ENCODE peak calls at places on chromosomes 1 and 21, in nine cellular contexts. Y is HFFc6, H is posterior cingulate gyrus, B is NCI-H1105 treated with DMSO at 0.1 percent for 48 hours, D is NCI-H2029 treated with DMSO at 0.1 percent for 48 hours, L is iris pigment epithelial cell, Z is GM19239, X is NB4, E is AG09319. Q is an unnamed sample.

GRCh38 chr1:16924216-16924918 is 2.6 kb downstream of the CROCC start:
- DNase-seq in Y (no peak), B (no peak), L (no peak), D (no peak), H (no peak), X (no peak), E (no peak), Z (no peak), Q (no peak)

GRCh38 chr1:43185021-43185420 is 12.9 kb downstream of the CFAP57 start:
- DNase-seq in H (no peak), Z (no peak), X (no peak), B (no peak), E (no peak), L (no peak), D (no peak), Y (no peak), Q (no peak)

GRCh38 chr1:183652547-183653467 is at the start of gene APOBEC4:
- DNase-seq in D (no peak), Y (no peak), L (no peak), B (peak; percentile 12), Z (no peak), X (no peak), E (no peak), H (no peak), Q (no peak)

GRCh38 chr21:41168391-41169257 is 664 bp downstream of the BACE2 start:
- DNase-seq in B (peak; percentile 64), Z (no peak), X (no peak), L (peak; percentile 50), D (peak; percentile 33), E (no peak), Y (peak; percentile 10), H (peak; percentile 39), Q (peak; percentile 48)

GRCh38 chr21:43340491-43341348 is 86.2 kb downstream of the SIK1 start:
- DNase-seq in E (no peak), H (no peak), Y (peak; percentile 78), Z (no peak), D (no peak), L (peak; percentile 90), X (no peak), B (no peak), Q (no peak)

GRCh38 chr1:64488862-64489261 is 18.9 kb downstream of the CACHD1 start:
- DNase-seq in Y (no peak), Z (no peak), L (no peak), B (no peak), H (no peak), D (no peak), X (no peak), E (no peak), Q (no peak)

GRCh38 chr1:32334864-32335618 is 992 bp downstream of the MARCKSL1 start:
- DNase-seq in E (no peak), B (peak; percentile 24), D (no peak), Z (no peak), Y (no peak), H (no peak), X (peak; percentile 73), L (peak; percentile 45), Q (no peak)

GRCh38 chr1:113783254-113784103 is 24.2 kb upstream of the PHTF1 start:
- DNase-seq in E (no peak), Y (no peak), B (no peak), L (peak; percentile 51), H (no peak), X (peak; percentile 87), D (no peak), Z (peak; percentile 14), Q (no peak)

GRCh38 chr1:172545349-172546004 is 12.5 kb downstream of the SUCO start:
- DNase-seq in Y (no peak), D (no peak), E (no peak), B (no peak), X (no peak), L (no peak), Z (no peak), H (no peak), Q (no peak)

GRCh38 chr1:223331929-223332328 is 32.0 kb downstream of the SUSD4 start:
- DNase-seq in H (no peak), L (peak; percentile 20), Y (peak; percentile 61), Z (no peak), B (no peak), E (peak; percentile 5), D (no peak), X (no peak), Q (no peak)

GRCh38 chr1:110076789-110077500 is 6.5 kb upstream of the ALX3 start:
- DNase-seq in L (no peak), Y (no peak), D (no peak), E (no peak), B (no peak), X (no peak), Z (no peak), H (no peak), Q (no peak)

GRCh38 chr1:200659269-200659668 is 10.4 kb downstream of the DDX59 start:
- DNase-seq in B (no peak), D (no peak), Z (no peak), E (no peak), H (no peak), X (no peak), Y (peak; percentile 10), L (peak; percentile 59), Q (no peak)

GRCh38 chr1:52365091-52365745 is 787 bp downstream of the CC2D1B start:
- DNase-seq in E (peak; percentile 27), D (peak; percentile 69), H (no peak), Z (peak; percentile 36), L (peak; percentile 66), Y (peak; percentile 55), X (peak; percentile 64), B (peak; percentile 30), Q (peak; percentile 57)

GRCh38 chr1:94646786-94647555 is 105.4 kb upstream of the F3 start:
- DNase-seq in X (no peak), Z (no peak), L (peak; percentile 75), B (no peak), Y (peak; percentile 68), E (no peak), D (no peak), H (no peak), Q (no peak)

GRCh38 chr1:51926171-51926812 is 47.8 kb upstream of the NRDC start:
- DNase-seq in D (no peak), Y (peak; percentile 79), Z (no peak), L (peak; percentile 66), X (peak; percentile 47), H (no peak), E (no peak), B (no peak), Q (no peak)

GRCh38 chr1:17258758-17259130 is 9.8 kb downstream of the PADI3 start:
- DNase-seq in H (no peak), E (no peak), Y (no peak), B (no peak), D (no peak), L (no peak), X (no peak), Z (no peak), Q (no peak)

GRCh38 chr1:53126495-53126894 is 15.9 kb downstream of the SLC1A7 start:
- DNase-seq in Y (no peak), L (no peak), X (no peak), Z (no peak), D (no peak), E (no peak), B (no peak), H (no peak), Q (no peak)

GRCh38 chr1:67760030-67760821 is 73.0 kb downstream of the GNG12 start:
- DNase-seq in B (peak; percentile 64), L (peak; percentile 82), E (no peak), D (peak; percentile 79), Z (peak; percentile 71), X (peak; percentile 52), Y (peak; percentile 72), H (no peak), Q (peak; percentile 66)

GRCh38 chr21:46297311-46298082 is 11.4 kb downstream of the YBEY start:
- DNase-seq in E (no peak), Y (no peak), Z (no peak), H (no peak), X (no peak), L (peak; percentile 32), D (no peak), B (no peak), Q (peak; percentile 41)

GRCh38 chr1:9244501-9245229 is 10.1 kb downstream of the H6PD start:
- DNase-seq in H (no peak), Z (no peak), L (peak; percentile 72), X (peak; percentile 79), D (no peak), B (no peak), E (no peak), Y (no peak), Q (no peak)

GRCh38 chr21:18478513-18478912 is 74.9 kb upstream of the TMPRSS15 start:
- DNase-seq in X (no peak), B (no peak), Y (no peak), L (no peak), Z (no peak), D (no peak), E (no peak), H (no peak), Q (no peak)

GRCh38 chr1:23537296-23537993 is 6.4 kb upstream of the E2F2 start:
- DNase-seq in D (no peak), L (no peak), B (no peak), Y (peak; percentile 54), Z (no peak), X (no peak), H (no peak), E (no peak), Q (no peak)

GRCh38 chr1:116486424-116486823 is 84.4 kb downstream of the CD58 start:
- DNase-seq in X (no peak), L (peak; percentile 82), Z (no peak), E (peak; percentile 37), D (no peak), H (no peak), Y (peak; percentile 78), B (no peak), Q (no peak)

GRCh38 chr1:214791961-214792360 is 189.0 kb downstream of the CENPF start:
- DNase-seq in D (no peak), H (no peak), B (no peak), Z (no peak), Y (peak; percentile 21), E (peak; percentile 19), L (peak; percentile 52), X (no peak), Q (no peak)

GRCh38 chr1:119974013-119974412 is 77.7 kb upstream of the ADAM30 start:
- DNase-seq in X (no peak), E (no peak), Y (no peak), B (peak; percentile 98), Z (no peak), L (no peak), D (no peak), H (no peak), Q (no peak)

GRCh38 chr1:72869441-72869840 is 587.1 kb upstream of the NEGR1 start:
- DNase-seq in B (no peak), E (no peak), L (no peak), X (no peak), H (no peak), Z (no peak), Y (no peak), D (no peak), Q (no peak)

GRCh38 chr1:39720094-39720999 is 18.3 kb upstream of the PPIE start:
- DNase-seq in B (peak; percentile 72), Z (no peak), E (peak; percentile 24), D (peak; percentile 100), X (peak; percentile 66), H (no peak), Y (peak; percentile 59), L (peak; percentile 53), Q (no peak)

GRCh38 chr1:53122847-53123461 is 19.5 kb downstream of the SLC1A7 start:
- DNase-seq in X (no peak), E (no peak), H (no peak), D (no peak), L (no peak), Z (no peak), B (no peak), Y (no peak), Q (no peak)

GRCh38 chr21:15840406-15840805 is 110.6 kb downstream of the USP25 start:
- DNase-seq in L (no peak), Z (no peak), B (no peak), Y (no peak), E (no peak), D (no peak), H (no peak), X (no peak), Q (no peak)

GRCh38 chr1:220776725-220777326 is 9.9 kb upstream of the MTARC1 start:
- DNase-seq in Z (peak; percentile 54), L (peak; percentile 64), Y (peak; percentile 50), B (peak; percentile 64), H (peak; percentile 67), E (peak; percentile 20), D (peak; percentile 35), X (peak; percentile 73), Q (peak; percentile 84)

GRCh38 chr21:29072873-29073221 is 601 bp downstream of the CCT8 start:
- DNase-seq in E (no peak), L (peak; percentile 58), H (no peak), X (peak; percentile 53), B (peak; percentile 16), D (peak; percentile 22), Y (peak; percentile 16), Z (no peak), Q (no peak)

Q was measured in heart right ventricle.